ENCODE peak calls at places on chromosomes 13 and 19, in four cellular contexts. O is T follicular helper cell, J is GDM1, X is M059J. B is an unnamed sample.

GRCh38 chr19:15631817-15632216 is 8.9 kb upstream of the CYP4F3 start:
- DNase-seq in O (peak), J (no peak), X (no peak), B (no peak)

GRCh38 chr19:29964171-29964570 is 22.1 kb downstream of the URI1 start:
- DNase-seq in O (no peak), J (no peak), X (no peak), B (no peak)

GRCh38 chr13:110801044-110801443 is 87.5 kb downstream of the ING1 start:
- DNase-seq in O (no peak), J (no peak), X (peak), B (no peak)

GRCh38 chr13:28679628-28680027 is 20.7 kb downstream of the POMP start:
- DNase-seq in O (no peak), J (no peak), X (peak), B (no peak)

GRCh38 chr19:4208385-4209094 is 20.8 kb upstream of the EBI3 start:
- DNase-seq in O (no peak), J (no peak), X (peak), B (no peak)

GRCh38 chr13:109119886-109120285 is 490.5 kb downstream of the MYO16 start:
- DNase-seq in O (no peak), J (no peak), X (no peak), B (no peak)

GRCh38 chr13:95319551-95320274 is 18.5 kb upstream of the ABCC4 start:
- DNase-seq in O (no peak), J (no peak), X (peak), B (no peak)

GRCh38 chr13:79541426-79542049 is 60.6 kb downstream of the NDFIP2 start:
- DNase-seq in O (no peak), J (no peak), X (peak), B (peak)

GRCh38 chr13:21475115-21475514 is 16.0 kb upstream of the ZDHHC20 start:
- DNase-seq in O (no peak), J (no peak), X (no peak), B (no peak)

GRCh38 chr13:52695856-52696255 is 43.2 kb downstream of the SUGT1 start:
- DNase-seq in O (no peak), J (no peak), X (peak), B (no peak)

GRCh38 chr19:44566984-44567383 is 37.5 kb upstream of the CEACAM20 start:
- DNase-seq in O (no peak), J (no peak), X (no peak), B (no peak)

GRCh38 chr13:95275322-95276118 is 25.7 kb downstream of the ABCC4 start:
- DNase-seq in O (no peak), J (no peak), X (peak), B (no peak)

GRCh38 chr13:21675095-21676007 is 4.5 kb downstream of the FGF9 start:
- DNase-seq in O (no peak), J (no peak), X (no peak), B (peak)

GRCh38 chr13:75038315-75038881 is 443.6 kb downstream of the TBC1D4 start:
- DNase-seq in O (no peak), J (no peak), X (no peak), B (no peak)

GRCh38 chr13:83386609-83387008 is 495.7 kb downstream of the SLITRK1 start:
- DNase-seq in O (no peak), J (no peak), X (no peak), B (no peak)

GRCh38 chr13:40433577-40433976 is 232.9 kb downstream of the FOXO1 start:
- DNase-seq in O (peak), J (peak), X (peak), B (no peak)

GRCh38 chr19:58356236-58356970 is 3.1 kb upstream of the A1BG start:
- DNase-seq in O (peak), J (no peak), X (no peak), B (no peak)

GRCh38 chr13:112726018-112726767 is 36.4 kb downstream of the ATP11A start:
- DNase-seq in O (no peak), J (no peak), X (no peak), B (no peak)

B was measured in nephron progenitor cell.